ENCODE peak calls at places on chromosomes 11 and 22, in five cellular contexts. G is HepG2, T is K562, X is H1, S is GM12892. Q is an unnamed sample.

GRCh38 chr22:50733521-50734342 is 4.3 kb upstream of the ACR start:
- DNase-seq in G (no peak), T (no peak), X (no peak), S (no peak), Q (no peak)

GRCh38 chr22:44658371-44658953 is 43.5 kb upstream of the PRR5 start:
- DNase-seq in G (no peak), T (no peak), X (no peak), S (peak), Q (no peak)

GRCh38 chr11:117201906-117202305 is 2.7 kb downstream of the TAGLN start:
- DNase-seq in G (no peak), T (no peak), X (no peak), S (no peak), Q (no peak)

GRCh38 chr11:124656759-124657627 is 16.5 kb downstream of the SIAE start:
- DNase-seq in G (no peak), T (no peak), X (no peak), S (no peak), Q (no peak)

GRCh38 chr11:10484461-10485180 is 29.6 kb downstream of the AMPD3 start:
- DNase-seq in G (no peak), T (no peak), X (no peak), S (no peak), Q (no peak)

GRCh38 chr22:29256606-29257325 is 11.0 kb downstream of the RHBDD3 start:
- DNase-seq in G (no peak), T (peak), X (no peak), S (no peak), Q (no peak)

GRCh38 chr11:67265633-67266423 is 445 bp upstream of the GRK2 start:
- DNase-seq in G (peak), T (peak), X (no peak), S (peak), Q (peak)

GRCh38 chr11:14635559-14635958 is 8.0 kb upstream of the PDE3B start:
- DNase-seq in G (no peak), T (no peak), X (no peak), S (no peak), Q (no peak)

GRCh38 chr11:41056892-41057569 is 402.4 kb downstream of the LRRC4C start:
- DNase-seq in G (no peak), T (no peak), X (no peak), S (no peak), Q (no peak)

GRCh38 chr22:16819249-16819648 is 6.0 kb downstream of the XKR3 start:
- DNase-seq in G (no peak), T (no peak), X (no peak), S (no peak), Q (no peak)

GRCh38 chr11:33500865-33501479 is 199.7 kb downstream of the C11orf91 start:
- DNase-seq in G (peak), T (no peak), X (no peak), S (no peak), Q (no peak)

GRCh38 chr11:34680918-34681554 is 60.1 kb downstream of the EHF start:
- DNase-seq in G (peak), T (no peak), X (peak), S (no peak), Q (no peak)

GRCh38 chr11:29018631-29019030 is 910.4 kb downstream of the METTL15 start:
- DNase-seq in G (no peak), T (no peak), X (no peak), S (no peak), Q (no peak)

GRCh38 chr22:39303358-39303757 is 16.1 kb downstream of the RPL3 start:
- DNase-seq in G (peak), T (no peak), X (no peak), S (no peak), Q (no peak)

GRCh38 chr11:100247701-100248100 is 439.4 kb upstream of the ARHGAP42 start:
- DNase-seq in G (no peak), T (no peak), X (no peak), S (no peak), Q (no peak)

GRCh38 chr11:68436985-68437926 is 23.3 kb upstream of the PPP6R3 start:
- DNase-seq in G (no peak), T (peak), X (no peak), S (no peak), Q (no peak)

GRCh38 chr11:692824-693414 is 2.1 kb downstream of the DEAF1 start:
- DNase-seq in G (no peak), T (no peak), X (no peak), S (no peak), Q (no peak)

GRCh38 chr22:46076651-46077339 is 73.5 kb upstream of the PPARA start:
- DNase-seq in G (no peak), T (no peak), X (no peak), S (no peak), Q (no peak)

GRCh38 chr22:31695423-31695822 is 33.4 kb upstream of the PISD start:
- DNase-seq in G (no peak), T (no peak), X (no peak), S (no peak), Q (no peak)

GRCh38 chr22:43783777-43784176 is 28.3 kb downstream of the EFCAB6 start:
- DNase-seq in G (peak), T (no peak), X (no peak), S (no peak), Q (no peak)

DNA sequence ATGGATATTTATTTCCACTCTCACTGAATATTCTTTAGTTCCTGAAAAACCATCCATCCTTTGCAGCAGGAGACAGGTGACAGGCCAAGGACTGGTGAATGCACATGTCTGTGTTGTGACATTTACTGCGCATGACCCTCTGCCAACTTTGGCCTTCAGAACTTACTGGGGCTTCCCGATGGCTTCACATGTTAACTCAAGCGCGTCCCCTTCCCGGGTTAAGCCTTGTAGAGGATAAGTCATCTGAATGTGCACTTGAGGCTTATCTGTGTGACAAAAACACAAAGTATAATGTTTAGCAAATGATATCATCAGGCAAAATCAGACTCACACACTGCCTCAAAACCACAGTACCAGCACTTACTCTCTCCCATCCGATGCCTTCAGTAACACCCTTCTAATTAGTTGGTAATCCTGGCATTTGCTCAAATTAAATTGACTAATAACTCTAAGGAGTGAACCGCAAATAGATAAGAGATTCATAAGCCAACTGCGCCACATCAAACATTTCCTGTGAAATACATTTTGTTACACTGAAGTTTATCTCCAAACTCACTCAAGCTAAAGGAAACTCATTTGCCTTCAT is 286.4 kb downstream of the CADM1 start:
- DNase-seq in G (no peak), T (no peak), X (no peak), S (no peak), Q (no peak)
- TF ChIP-seq TAF1 in G (no peak), T (no peak), X (no peak), S (no peak), Q (no peak)

GRCh38 chr11:12461516-12461915 is 84.1 kb downstream of the PARVA start:
- DNase-seq in G (no peak), T (no peak), X (no peak), S (no peak), Q (no peak)
- TF ChIP-seq TAF1 in G (no peak), T (no peak), X (no peak), S (no peak), Q (no peak)

DNA sequence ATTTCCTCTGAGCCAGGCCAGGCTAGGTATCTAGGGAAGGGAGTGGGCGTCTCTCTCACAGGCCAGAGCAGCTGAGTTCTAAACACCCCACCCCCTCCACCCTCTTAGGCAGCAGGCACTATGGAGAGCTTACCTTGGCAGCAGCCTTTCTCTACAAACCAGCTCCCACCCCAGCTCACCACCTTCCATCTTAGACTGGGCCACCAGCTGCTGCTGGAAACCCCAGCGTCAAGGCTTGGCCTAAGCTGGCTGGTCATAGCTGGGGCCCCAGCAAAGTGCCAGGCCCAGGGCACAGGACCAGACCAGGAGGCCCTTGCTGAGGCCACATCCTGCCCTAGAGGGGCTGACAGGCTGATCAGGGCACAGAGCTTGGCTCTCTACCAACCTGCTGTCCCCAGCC is 20.2 kb downstream of the SLC22A12 start:
- DNase-seq in G (no peak), T (no peak), X (no peak), S (no peak), Q (no peak)
- TF ChIP-seq TAF1 in G (no peak), T (no peak), X (no peak), S (no peak), Q (no peak)

GRCh38 chr11:16902979-16903378 is 111.2 kb downstream of the PLEKHA7 start:
- DNase-seq in G (no peak), T (no peak), X (no peak), S (no peak), Q (no peak)

GRCh38 chr11:16905375-16905774 is 108.8 kb downstream of the PLEKHA7 start:
- DNase-seq in G (no peak), T (no peak), X (no peak), S (no peak), Q (no peak)

GRCh38 chr11:16898274-16898985 is 115.8 kb downstream of the PLEKHA7 start:
- DNase-seq in G (no peak), T (no peak), X (no peak), S (no peak), Q (no peak)

GRCh38 chr11:16899708-16900107 is 114.5 kb downstream of the PLEKHA7 start:
- DNase-seq in G (no peak), T (no peak), X (no peak), S (no peak), Q (no peak)

DNA sequence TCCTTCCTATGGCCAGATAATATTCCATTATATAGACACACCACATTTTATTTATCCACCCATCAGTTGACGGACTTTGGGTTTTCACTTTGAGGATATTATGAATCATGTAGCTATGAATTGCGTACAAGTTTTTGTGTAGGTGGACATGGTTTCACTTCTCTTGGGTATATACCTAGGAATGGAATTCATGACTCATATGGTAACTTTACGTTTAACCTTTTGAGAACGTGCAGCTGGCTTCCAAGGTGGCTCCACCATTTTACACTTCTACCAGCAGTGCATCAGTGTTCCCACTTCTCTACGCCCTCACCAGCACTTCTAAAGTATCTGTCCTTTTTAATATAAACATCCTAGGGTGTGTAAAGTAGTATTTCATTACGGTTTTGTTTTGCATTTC is 112.0 kb downstream of the PLEKHA7 start:
- DNase-seq in G (no peak), T (no peak), X (no peak), S (no peak), Q (no peak)
- TF ChIP-seq TAF1 in G (no peak), T (no peak), X (no peak), S (no peak), Q (peak)

DNA sequence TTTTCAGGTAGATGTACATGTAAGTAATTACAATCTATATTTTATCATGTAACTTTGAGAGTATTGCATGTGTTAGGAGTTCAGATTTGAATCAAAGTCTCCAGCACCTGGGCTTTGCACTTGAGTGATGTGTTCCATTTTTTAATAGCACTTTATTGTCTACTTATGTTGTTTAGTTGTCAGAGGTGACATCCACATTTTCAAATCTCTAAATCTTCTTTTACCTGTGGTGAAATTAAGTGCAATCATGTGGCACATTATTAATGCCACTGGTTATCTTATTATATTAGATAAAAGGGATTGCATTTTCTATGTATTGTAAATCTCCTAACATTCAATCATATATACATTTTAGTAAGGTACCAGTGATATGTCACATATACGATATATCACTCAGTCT is 333.4 kb downstream of the AASDHPPT start:
- DNase-seq in G (no peak), T (no peak), X (no peak), S (no peak), Q (no peak)
- TF ChIP-seq TAF1 in G (no peak), T (no peak), X (no peak), S (no peak), Q (no peak)

GRCh38 chr11:101567086-101567485 is 16.7 kb downstream of the TRPC6 start:
- DNase-seq in G (no peak), T (no peak), X (no peak), S (no peak), Q (no peak)
- TF ChIP-seq TAF1 in G (no peak), T (no peak), X (no peak), S (no peak), Q (no peak)